ENCODE peak calls at places on chromosomes 16 and 17, in six cellular contexts. V is activated naive CD4-positive, alpha-beta T cell treated with anti-CD3 and anti-CD28 coated beads, Interleukin-2, amount 50 U/mL, for 72 hours; K is esophagus squamous epithelium; B is ureter; M is NCI-H510A treated with DMSO at 0.1 percent for 48 hours; O is NCI-H1105 treated with DMSO at 0.1 percent for 48 hours. L is an unnamed sample.

GRCh38 chr17:64131606-64132270 is 1.8 kb upstream of the ERN1 start:
- DNase-seq in B (no peak), V (no peak), M (no peak), K (no peak), O (no peak), L (no peak)

GRCh38 chr16:25095636-25096035 is 15.9 kb upstream of the LCMT1 start:
- DNase-seq in K (no peak), B (no peak), O (no peak), M (no peak), V (no peak), L (no peak)

GRCh38 chr16:84647830-84648594 is at the start of gene KLHL36:
- DNase-seq in V (peak), M (peak), K (no peak), B (peak), O (peak), L (peak)

GRCh38 chr16:14338236-14338635 is 267.1 kb downstream of the MRTFB start:
- DNase-seq in K (no peak), O (no peak), M (no peak), B (no peak), V (no peak), L (no peak)

GRCh38 chr16:87382023-87382785 is 1.4 kb downstream of the FBXO31 start:
- DNase-seq in O (no peak), B (no peak), V (no peak), M (no peak), K (no peak), L (no peak)

GRCh38 chr17:48603959-48604769 is 622 bp downstream of the HOXB6 start:
- DNase-seq in O (no peak), M (no peak), K (no peak), B (no peak), V (no peak), L (no peak)

GRCh38 chr17:42347198-42347597 is 41.0 kb downstream of the STAT3 start:
- DNase-seq in V (no peak), M (no peak), K (no peak), B (peak), O (no peak), L (no peak)

GRCh38 chr17:50598487-50598886 is 36.2 kb upstream of the ABCC3 start:
- DNase-seq in O (no peak), M (no peak), B (no peak), V (no peak), K (no peak), L (no peak)

GRCh38 chr17:2707721-2708584 is 3.6 kb downstream of the CLUH start:
- DNase-seq in K (no peak), O (no peak), M (no peak), B (no peak), V (peak), L (peak)

GRCh38 chr16:22977294-22977697 is 163.3 kb downstream of the HS3ST2 start:
- DNase-seq in K (no peak), M (peak), V (no peak), B (no peak), O (no peak), L (no peak)